ENCODE peak calls at places on chromosomes 3 and 15, in ten cellular contexts. One of them, this sample, is unnamed.

GRCh38 chr15:73887481-73887880 is 14.1 kb downstream of the TBC1D21 start:
- DNase-seq in anterior cingulate cortex: no peak
- DNase-seq in SW480: no peak
- DNase-seq in neuronal stem cell: no peak
- DNase-seq in effector memory CD8-positive, alpha-beta T cell: no peak
- DNase-seq in NCI-H2171 treated with DMSO at 0.1 percent for 48 hours: no peak
- DNase-seq in psoas muscle: no peak
- DNase-seq in omental fat pad: no peak
- DNase-seq in SK-N-SH: no peak
- DNase-seq in neural crest cell: no peak
- DNase-seq in this sample: no peak

GRCh38 chr15:101014921-101015841 is 96.0 kb downstream of the LRRK1 start:
- DNase-seq in anterior cingulate cortex: peak; percentile 70
- DNase-seq in SW480: peak; percentile 32
- DNase-seq in neuronal stem cell: peak; percentile 73
- DNase-seq in effector memory CD8-positive, alpha-beta T cell: peak; percentile 54
- DNase-seq in NCI-H2171 treated with DMSO at 0.1 percent for 48 hours: peak; percentile 65
- DNase-seq in psoas muscle: peak; percentile 69
- DNase-seq in omental fat pad: peak; percentile 72
- DNase-seq in SK-N-SH: peak; percentile 91
- DNase-seq in neural crest cell: peak; percentile 79
- DNase-seq in this sample: peak; percentile 81

GRCh38 chr3:14725564-14726420 is 50.9 kb downstream of the C3orf20 start:
- DNase-seq in anterior cingulate cortex: no peak
- DNase-seq in SW480: no peak
- DNase-seq in neuronal stem cell: no peak
- DNase-seq in effector memory CD8-positive, alpha-beta T cell: no peak
- DNase-seq in NCI-H2171 treated with DMSO at 0.1 percent for 48 hours: no peak
- DNase-seq in psoas muscle: peak; percentile 18
- DNase-seq in omental fat pad: no peak
- DNase-seq in SK-N-SH: no peak
- DNase-seq in neural crest cell: no peak
- DNase-seq in this sample: no peak

GRCh38 chr3:150469031-150469930 is 61.2 kb downstream of the TSC22D2 start:
- DNase-seq in anterior cingulate cortex: no peak
- DNase-seq in SW480: peak; percentile 49
- DNase-seq in neuronal stem cell: no peak
- DNase-seq in effector memory CD8-positive, alpha-beta T cell: no peak
- DNase-seq in NCI-H2171 treated with DMSO at 0.1 percent for 48 hours: no peak
- DNase-seq in psoas muscle: peak; percentile 61
- DNase-seq in omental fat pad: no peak
- DNase-seq in SK-N-SH: no peak
- DNase-seq in neural crest cell: no peak
- DNase-seq in this sample: no peak

GRCh38 chr3:123745184-123745855 is 138.8 kb downstream of the MYLK start:
- DNase-seq in anterior cingulate cortex: no peak
- DNase-seq in SW480: no peak
- DNase-seq in neuronal stem cell: no peak
- DNase-seq in effector memory CD8-positive, alpha-beta T cell: no peak
- DNase-seq in NCI-H2171 treated with DMSO at 0.1 percent for 48 hours: no peak
- DNase-seq in psoas muscle: no peak
- DNase-seq in omental fat pad: no peak
- DNase-seq in SK-N-SH: no peak
- DNase-seq in neural crest cell: no peak
- DNase-seq in this sample: peak; percentile 32

GRCh38 chr3:134087046-134087974 is 57.6 kb upstream of the SLCO2A1 start:
- DNase-seq in anterior cingulate cortex: no peak
- DNase-seq in SW480: no peak
- DNase-seq in neuronal stem cell: no peak
- DNase-seq in effector memory CD8-positive, alpha-beta T cell: no peak
- DNase-seq in NCI-H2171 treated with DMSO at 0.1 percent for 48 hours: no peak
- DNase-seq in psoas muscle: no peak
- DNase-seq in omental fat pad: no peak
- DNase-seq in SK-N-SH: no peak
- DNase-seq in neural crest cell: no peak
- DNase-seq in this sample: no peak

GRCh38 chr3:190695225-190695624 is 167.3 kb downstream of the GMNC start:
- DNase-seq in anterior cingulate cortex: no peak
- DNase-seq in SW480: no peak
- DNase-seq in neuronal stem cell: no peak
- DNase-seq in effector memory CD8-positive, alpha-beta T cell: no peak
- DNase-seq in NCI-H2171 treated with DMSO at 0.1 percent for 48 hours: no peak
- DNase-seq in psoas muscle: no peak
- DNase-seq in omental fat pad: no peak
- DNase-seq in SK-N-SH: no peak
- DNase-seq in neural crest cell: no peak
- DNase-seq in this sample: no peak

GRCh38 chr15:88378259-88378658 is 88.9 kb downstream of the MRPL46 start:
- DNase-seq in anterior cingulate cortex: no peak
- DNase-seq in SW480: no peak
- DNase-seq in neuronal stem cell: no peak
- DNase-seq in effector memory CD8-positive, alpha-beta T cell: no peak
- DNase-seq in NCI-H2171 treated with DMSO at 0.1 percent for 48 hours: no peak
- DNase-seq in psoas muscle: no peak
- DNase-seq in omental fat pad: no peak
- DNase-seq in SK-N-SH: no peak
- DNase-seq in neural crest cell: no peak
- DNase-seq in this sample: no peak

GRCh38 chr3:117633207-117633606 is 923.6 kb downstream of the TUSC7 start:
- DNase-seq in anterior cingulate cortex: no peak
- DNase-seq in SW480: no peak
- DNase-seq in neuronal stem cell: no peak
- DNase-seq in effector memory CD8-positive, alpha-beta T cell: no peak
- DNase-seq in NCI-H2171 treated with DMSO at 0.1 percent for 48 hours: no peak
- DNase-seq in psoas muscle: no peak
- DNase-seq in omental fat pad: no peak
- DNase-seq in SK-N-SH: no peak
- DNase-seq in neural crest cell: no peak
- DNase-seq in this sample: peak; percentile 68

GRCh38 chr3:67416703-67417102 is 237.7 kb downstream of the SUCLG2 start:
- DNase-seq in anterior cingulate cortex: no peak
- DNase-seq in SW480: no peak
- DNase-seq in neuronal stem cell: no peak
- DNase-seq in effector memory CD8-positive, alpha-beta T cell: no peak
- DNase-seq in NCI-H2171 treated with DMSO at 0.1 percent for 48 hours: no peak
- DNase-seq in psoas muscle: no peak
- DNase-seq in omental fat pad: no peak
- DNase-seq in SK-N-SH: no peak
- DNase-seq in neural crest cell: no peak
- DNase-seq in this sample: no peak

GRCh38 chr3:61563614-61564404 is 2.4 kb downstream of the PTPRG start:
- DNase-seq in anterior cingulate cortex: no peak
- DNase-seq in SW480: no peak
- DNase-seq in neuronal stem cell: no peak
- DNase-seq in effector memory CD8-positive, alpha-beta T cell: no peak
- DNase-seq in NCI-H2171 treated with DMSO at 0.1 percent for 48 hours: no peak
- DNase-seq in psoas muscle: no peak
- DNase-seq in omental fat pad: no peak
- DNase-seq in SK-N-SH: peak; percentile 36
- DNase-seq in neural crest cell: peak; percentile 16
- DNase-seq in this sample: no peak

GRCh38 chr3:192889694-192890093 is 28.0 kb downstream of the MB21D2 start:
- DNase-seq in anterior cingulate cortex: no peak
- DNase-seq in SW480: no peak
- DNase-seq in neuronal stem cell: no peak
- DNase-seq in effector memory CD8-positive, alpha-beta T cell: no peak
- DNase-seq in NCI-H2171 treated with DMSO at 0.1 percent for 48 hours: no peak
- DNase-seq in psoas muscle: no peak
- DNase-seq in omental fat pad: no peak
- DNase-seq in SK-N-SH: no peak
- DNase-seq in neural crest cell: no peak
- DNase-seq in this sample: no peak

GRCh38 chr3:39021029-39021428 is 30.7 kb downstream of the SCN11A start:
- DNase-seq in anterior cingulate cortex: no peak
- DNase-seq in SW480: no peak
- DNase-seq in neuronal stem cell: no peak
- DNase-seq in effector memory CD8-positive, alpha-beta T cell: no peak
- DNase-seq in NCI-H2171 treated with DMSO at 0.1 percent for 48 hours: no peak
- DNase-seq in psoas muscle: no peak
- DNase-seq in omental fat pad: no peak
- DNase-seq in SK-N-SH: no peak
- DNase-seq in neural crest cell: no peak
- DNase-seq in this sample: no peak

GRCh38 chr3:152402698-152403456 is 134.1 kb downstream of the MBNL1 start:
- DNase-seq in anterior cingulate cortex: no peak
- DNase-seq in SW480: no peak
- DNase-seq in neuronal stem cell: no peak
- DNase-seq in effector memory CD8-positive, alpha-beta T cell: no peak
- DNase-seq in NCI-H2171 treated with DMSO at 0.1 percent for 48 hours: peak; percentile 53
- DNase-seq in psoas muscle: no peak
- DNase-seq in omental fat pad: no peak
- DNase-seq in SK-N-SH: no peak
- DNase-seq in neural crest cell: no peak
- DNase-seq in this sample: no peak

GRCh38 chr3:5423523-5423922 is 236.0 kb downstream of the EDEM1 start:
- DNase-seq in anterior cingulate cortex: no peak
- DNase-seq in SW480: no peak
- DNase-seq in neuronal stem cell: no peak
- DNase-seq in effector memory CD8-positive, alpha-beta T cell: no peak
- DNase-seq in NCI-H2171 treated with DMSO at 0.1 percent for 48 hours: no peak
- DNase-seq in psoas muscle: no peak
- DNase-seq in omental fat pad: no peak
- DNase-seq in SK-N-SH: no peak
- DNase-seq in neural crest cell: no peak
- DNase-seq in this sample: no peak

GRCh38 chr15:98599911-98600685 is 48.2 kb upstream of the IGF1R start:
- DNase-seq in anterior cingulate cortex: no peak
- DNase-seq in SW480: no peak
- DNase-seq in neuronal stem cell: no peak
- DNase-seq in effector memory CD8-positive, alpha-beta T cell: no peak
- DNase-seq in NCI-H2171 treated with DMSO at 0.1 percent for 48 hours: no peak
- DNase-seq in psoas muscle: no peak
- DNase-seq in omental fat pad: peak; percentile 48
- DNase-seq in SK-N-SH: no peak
- DNase-seq in neural crest cell: no peak
- DNase-seq in this sample: no peak

GRCh38 chr15:55494927-55495326 is 13.1 kb downstream of the DNAAF4 start:
- DNase-seq in anterior cingulate cortex: no peak
- DNase-seq in SW480: no peak
- DNase-seq in neuronal stem cell: no peak
- DNase-seq in effector memory CD8-positive, alpha-beta T cell: no peak
- DNase-seq in NCI-H2171 treated with DMSO at 0.1 percent for 48 hours: no peak
- DNase-seq in psoas muscle: no peak
- DNase-seq in omental fat pad: no peak
- DNase-seq in SK-N-SH: no peak
- DNase-seq in neural crest cell: no peak
- DNase-seq in this sample: no peak

GRCh38 chr3:29420106-29420505 is 139.2 kb downstream of the RBMS3 start:
- DNase-seq in anterior cingulate cortex: no peak
- DNase-seq in SW480: no peak
- DNase-seq in neuronal stem cell: no peak
- DNase-seq in effector memory CD8-positive, alpha-beta T cell: no peak
- DNase-seq in NCI-H2171 treated with DMSO at 0.1 percent for 48 hours: no peak
- DNase-seq in psoas muscle: peak; percentile 15
- DNase-seq in omental fat pad: no peak
- DNase-seq in SK-N-SH: no peak
- DNase-seq in neural crest cell: no peak
- DNase-seq in this sample: no peak

GRCh38 chr3:72698154-72698917 is 149.9 kb downstream of the SHQ1 start:
- DNase-seq in anterior cingulate cortex: no peak
- DNase-seq in SW480: no peak
- DNase-seq in neuronal stem cell: no peak
- DNase-seq in effector memory CD8-positive, alpha-beta T cell: no peak
- DNase-seq in NCI-H2171 treated with DMSO at 0.1 percent for 48 hours: no peak
- DNase-seq in psoas muscle: no peak
- DNase-seq in omental fat pad: no peak
- DNase-seq in SK-N-SH: no peak
- DNase-seq in neural crest cell: no peak
- DNase-seq in this sample: no peak

GRCh38 chr3:17111556-17111955 is 226.8 kb downstream of the PLCL2 start:
- DNase-seq in anterior cingulate cortex: no peak
- DNase-seq in SW480: no peak
- DNase-seq in neuronal stem cell: no peak
- DNase-seq in effector memory CD8-positive, alpha-beta T cell: no peak
- DNase-seq in NCI-H2171 treated with DMSO at 0.1 percent for 48 hours: no peak
- DNase-seq in psoas muscle: no peak
- DNase-seq in omental fat pad: no peak
- DNase-seq in SK-N-SH: no peak
- DNase-seq in neural crest cell: no peak
- DNase-seq in this sample: no peak

GRCh38 chr3:183764854-183765731 is 60.3 kb downstream of the MAP6D1 start:
- DNase-seq in anterior cingulate cortex: no peak
- DNase-seq in SW480: peak; percentile 40
- DNase-seq in neuronal stem cell: no peak
- DNase-seq in effector memory CD8-positive, alpha-beta T cell: no peak
- DNase-seq in NCI-H2171 treated with DMSO at 0.1 percent for 48 hours: no peak
- DNase-seq in psoas muscle: no peak
- DNase-seq in omental fat pad: no peak
- DNase-seq in SK-N-SH: peak; percentile 23
- DNase-seq in neural crest cell: no peak
- DNase-seq in this sample: no peak

GRCh38 chr3:190533511-190534282 is 19.8 kb downstream of the IL1RAP start:
- DNase-seq in anterior cingulate cortex: peak; percentile 52
- DNase-seq in SW480: peak; percentile 51
- DNase-seq in neuronal stem cell: no peak
- DNase-seq in effector memory CD8-positive, alpha-beta T cell: no peak
- DNase-seq in NCI-H2171 treated with DMSO at 0.1 percent for 48 hours: no peak
- DNase-seq in psoas muscle: peak; percentile 77
- DNase-seq in omental fat pad: peak; percentile 30
- DNase-seq in SK-N-SH: no peak
- DNase-seq in neural crest cell: no peak
- DNase-seq in this sample: peak; percentile 59